ENCODE peak calls at places on chromosome 3, in six cellular contexts. One of them, this sample, is unnamed.

GRCh38 chr3:52544937-52545336 is 8.5 kb downstream of the UQCC5 start:
- DNase-seq in stimulated activated CD8-positive, alpha-beta memory T cell treated with anti-CD3 and anti-CD28 coated beads, Interleukin-4, amount 100 ng/mL, for 1 hour: no peak
- DNase-seq in hepatocyte: no peak
- DNase-seq in DMS153: no peak
- DNase-seq in activated T-helper 1 cell treated with anti-CD3 and anti-CD28 coated beads, Interleukin-2, amount 50 U/mL, for 16 hours: no peak
- DNase-seq in T-helper 17 cell: no peak
- DNase-seq in this sample: no peak

GRCh38 chr3:141242035-141242721 is 10.6 kb downstream of the PXYLP1 start:
- DNase-seq in stimulated activated CD8-positive, alpha-beta memory T cell treated with anti-CD3 and anti-CD28 coated beads, Interleukin-4, amount 100 ng/mL, for 1 hour: no peak
- DNase-seq in hepatocyte: no peak
- DNase-seq in DMS153: no peak
- DNase-seq in activated T-helper 1 cell treated with anti-CD3 and anti-CD28 coated beads, Interleukin-2, amount 50 U/mL, for 16 hours: no peak
- DNase-seq in T-helper 17 cell: no peak
- DNase-seq in this sample: peak

GRCh38 chr3:183884097-183884436 is 613 bp downstream of the PARL start:
- DNase-seq in stimulated activated CD8-positive, alpha-beta memory T cell treated with anti-CD3 and anti-CD28 coated beads, Interleukin-4, amount 100 ng/mL, for 1 hour: no peak
- DNase-seq in hepatocyte: no peak
- DNase-seq in DMS153: no peak
- DNase-seq in activated T-helper 1 cell treated with anti-CD3 and anti-CD28 coated beads, Interleukin-2, amount 50 U/mL, for 16 hours: no peak
- DNase-seq in T-helper 17 cell: no peak
- DNase-seq in this sample: no peak

GRCh38 chr3:50189274-50189673 is 2.1 kb upstream of the GNAT1 start:
- DNase-seq in stimulated activated CD8-positive, alpha-beta memory T cell treated with anti-CD3 and anti-CD28 coated beads, Interleukin-4, amount 100 ng/mL, for 1 hour: no peak
- DNase-seq in hepatocyte: peak
- DNase-seq in DMS153: no peak
- DNase-seq in activated T-helper 1 cell treated with anti-CD3 and anti-CD28 coated beads, Interleukin-2, amount 50 U/mL, for 16 hours: no peak
- DNase-seq in T-helper 17 cell: no peak
- DNase-seq in this sample: peak

GRCh38 chr3:72683068-72683467 is 165.2 kb downstream of the SHQ1 start:
- DNase-seq in stimulated activated CD8-positive, alpha-beta memory T cell treated with anti-CD3 and anti-CD28 coated beads, Interleukin-4, amount 100 ng/mL, for 1 hour: no peak
- DNase-seq in hepatocyte: no peak
- DNase-seq in DMS153: peak
- DNase-seq in activated T-helper 1 cell treated with anti-CD3 and anti-CD28 coated beads, Interleukin-2, amount 50 U/mL, for 16 hours: no peak
- DNase-seq in T-helper 17 cell: no peak
- DNase-seq in this sample: no peak

GRCh38 chr3:177451940-177452484 is 254.7 kb upstream of the TBL1XR1 start:
- DNase-seq in stimulated activated CD8-positive, alpha-beta memory T cell treated with anti-CD3 and anti-CD28 coated beads, Interleukin-4, amount 100 ng/mL, for 1 hour: no peak
- DNase-seq in hepatocyte: no peak
- DNase-seq in DMS153: no peak
- DNase-seq in activated T-helper 1 cell treated with anti-CD3 and anti-CD28 coated beads, Interleukin-2, amount 50 U/mL, for 16 hours: no peak
- DNase-seq in T-helper 17 cell: no peak
- DNase-seq in this sample: peak

GRCh38 chr3:124965413-124965812 is 30.9 kb upstream of the MUC13 start:
- DNase-seq in stimulated activated CD8-positive, alpha-beta memory T cell treated with anti-CD3 and anti-CD28 coated beads, Interleukin-4, amount 100 ng/mL, for 1 hour: no peak
- DNase-seq in hepatocyte: no peak
- DNase-seq in DMS153: peak
- DNase-seq in activated T-helper 1 cell treated with anti-CD3 and anti-CD28 coated beads, Interleukin-2, amount 50 U/mL, for 16 hours: no peak
- DNase-seq in T-helper 17 cell: no peak
- DNase-seq in this sample: no peak

GRCh38 chr3:37957185-37957936 is 33.2 kb upstream of the VILL start:
- DNase-seq in stimulated activated CD8-positive, alpha-beta memory T cell treated with anti-CD3 and anti-CD28 coated beads, Interleukin-4, amount 100 ng/mL, for 1 hour: no peak
- DNase-seq in hepatocyte: no peak
- DNase-seq in DMS153: no peak
- DNase-seq in activated T-helper 1 cell treated with anti-CD3 and anti-CD28 coated beads, Interleukin-2, amount 50 U/mL, for 16 hours: no peak
- DNase-seq in T-helper 17 cell: no peak
- DNase-seq in this sample: no peak

GRCh38 chr3:41598804-41599481 is 363.0 kb downstream of the ULK4 start:
- DNase-seq in stimulated activated CD8-positive, alpha-beta memory T cell treated with anti-CD3 and anti-CD28 coated beads, Interleukin-4, amount 100 ng/mL, for 1 hour: no peak
- DNase-seq in hepatocyte: no peak
- DNase-seq in DMS153: no peak
- DNase-seq in activated T-helper 1 cell treated with anti-CD3 and anti-CD28 coated beads, Interleukin-2, amount 50 U/mL, for 16 hours: no peak
- DNase-seq in T-helper 17 cell: no peak
- DNase-seq in this sample: peak

GRCh38 chr3:143208976-143209714 is 89.6 kb downstream of the CHST2 start:
- DNase-seq in stimulated activated CD8-positive, alpha-beta memory T cell treated with anti-CD3 and anti-CD28 coated beads, Interleukin-4, amount 100 ng/mL, for 1 hour: no peak
- DNase-seq in hepatocyte: no peak
- DNase-seq in DMS153: no peak
- DNase-seq in activated T-helper 1 cell treated with anti-CD3 and anti-CD28 coated beads, Interleukin-2, amount 50 U/mL, for 16 hours: no peak
- DNase-seq in T-helper 17 cell: no peak
- DNase-seq in this sample: no peak

GRCh38 chr3:43670635-43671522 is 19.9 kb upstream of the ABHD5 start:
- DNase-seq in stimulated activated CD8-positive, alpha-beta memory T cell treated with anti-CD3 and anti-CD28 coated beads, Interleukin-4, amount 100 ng/mL, for 1 hour: no peak
- DNase-seq in hepatocyte: no peak
- DNase-seq in DMS153: no peak
- DNase-seq in activated T-helper 1 cell treated with anti-CD3 and anti-CD28 coated beads, Interleukin-2, amount 50 U/mL, for 16 hours: no peak
- DNase-seq in T-helper 17 cell: no peak
- DNase-seq in this sample: no peak

GRCh38 chr3:123075359-123075758 is 8.5 kb downstream of the PDIA5 start:
- DNase-seq in stimulated activated CD8-positive, alpha-beta memory T cell treated with anti-CD3 and anti-CD28 coated beads, Interleukin-4, amount 100 ng/mL, for 1 hour: no peak
- DNase-seq in hepatocyte: no peak
- DNase-seq in DMS153: no peak
- DNase-seq in activated T-helper 1 cell treated with anti-CD3 and anti-CD28 coated beads, Interleukin-2, amount 50 U/mL, for 16 hours: no peak
- DNase-seq in T-helper 17 cell: no peak
- DNase-seq in this sample: no peak

This sample was measured in AG10803.